ENCODE peak calls at places on chromosomes 1 and 21, in eight cellular contexts. One of them, this sample, is unnamed.

GRCh38 chr1:203167026-203167912 is 8.4 kb downstream of the MYBPH start:
- DNase-seq in Kasumi-1: no peak
- DNase-seq in HepG2: no peak
- DNase-seq in neural progenitor cell: no peak
- DNase-seq in fibroblast of mammary gland: no peak
- DNase-seq in BJ: no peak
- DNase-seq in stimulated activated CD4-positive, alpha-beta T cell treated with anti-CD3 and anti-CD28 coated beads, Interleukin-2, amount 100 ng/mL, for 4 hours: no peak
- DNase-seq in posterior cingulate gyrus: peak
- DNase-seq in this sample: no peak

GRCh38 chr1:27597511-27598216 is 6.3 kb downstream of the AHDC1 start:
- DNase-seq in stimulated activated CD4-positive, alpha-beta T cell treated with anti-CD3 and anti-CD28 coated beads, Interleukin-2, amount 100 ng/mL, for 4 hours: no peak
- DNase-seq in neural progenitor cell: no peak
- DNase-seq in HepG2: no peak
- DNase-seq in posterior cingulate gyrus: no peak
- DNase-seq in fibroblast of mammary gland: no peak
- DNase-seq in Kasumi-1: peak
- DNase-seq in BJ: no peak
- DNase-seq in this sample: peak

GRCh38 chr21:32727728-32728454 is at the start of gene SYNJ1:
- DNase-seq in Kasumi-1: peak
- DNase-seq in posterior cingulate gyrus: peak
- DNase-seq in HepG2: peak
- DNase-seq in neural progenitor cell: peak
- DNase-seq in fibroblast of mammary gland: peak
- DNase-seq in stimulated activated CD4-positive, alpha-beta T cell treated with anti-CD3 and anti-CD28 coated beads, Interleukin-2, amount 100 ng/mL, for 4 hours: peak
- DNase-seq in BJ: peak
- DNase-seq in this sample: peak

GRCh38 chr1:8078176-8078671 is 52.1 kb upstream of the ERRFI1 start:
- DNase-seq in posterior cingulate gyrus: no peak
- DNase-seq in Kasumi-1: no peak
- DNase-seq in neural progenitor cell: no peak
- DNase-seq in stimulated activated CD4-positive, alpha-beta T cell treated with anti-CD3 and anti-CD28 coated beads, Interleukin-2, amount 100 ng/mL, for 4 hours: no peak
- DNase-seq in HepG2: peak
- DNase-seq in BJ: peak
- DNase-seq in fibroblast of mammary gland: peak
- DNase-seq in this sample: peak

GRCh38 chr1:145994391-145995120 is 1.8 kb downstream of the TXNIP start:
- DNase-seq in BJ: no peak
- DNase-seq in fibroblast of mammary gland: peak
- DNase-seq in Kasumi-1: peak
- DNase-seq in stimulated activated CD4-positive, alpha-beta T cell treated with anti-CD3 and anti-CD28 coated beads, Interleukin-2, amount 100 ng/mL, for 4 hours: no peak
- DNase-seq in neural progenitor cell: no peak
- DNase-seq in posterior cingulate gyrus: no peak
- DNase-seq in HepG2: no peak
- DNase-seq in this sample: no peak

GRCh38 chr1:181972256-181972655 is 89.3 kb downstream of the ZNF648 start:
- DNase-seq in fibroblast of mammary gland: no peak
- DNase-seq in HepG2: no peak
- DNase-seq in posterior cingulate gyrus: no peak
- DNase-seq in Kasumi-1: no peak
- DNase-seq in stimulated activated CD4-positive, alpha-beta T cell treated with anti-CD3 and anti-CD28 coated beads, Interleukin-2, amount 100 ng/mL, for 4 hours: no peak
- DNase-seq in neural progenitor cell: no peak
- DNase-seq in BJ: no peak
- DNase-seq in this sample: no peak

GRCh38 chr1:75172556-75172955 is 38.4 kb downstream of the LHX8 start:
- DNase-seq in HepG2: no peak
- DNase-seq in fibroblast of mammary gland: no peak
- DNase-seq in Kasumi-1: no peak
- DNase-seq in BJ: no peak
- DNase-seq in stimulated activated CD4-positive, alpha-beta T cell treated with anti-CD3 and anti-CD28 coated beads, Interleukin-2, amount 100 ng/mL, for 4 hours: no peak
- DNase-seq in neural progenitor cell: no peak
- DNase-seq in posterior cingulate gyrus: no peak
- DNase-seq in this sample: peak

GRCh38 chr1:19563336-19564097 is 78.2 kb upstream of the CAPZB start:
- DNase-seq in HepG2: no peak
- DNase-seq in neural progenitor cell: no peak
- DNase-seq in stimulated activated CD4-positive, alpha-beta T cell treated with anti-CD3 and anti-CD28 coated beads, Interleukin-2, amount 100 ng/mL, for 4 hours: no peak
- DNase-seq in posterior cingulate gyrus: peak
- DNase-seq in Kasumi-1: no peak
- DNase-seq in fibroblast of mammary gland: peak
- DNase-seq in BJ: peak
- DNase-seq in this sample: peak

GRCh38 chr1:78005347-78005722 is 596 bp downstream of the DNAJB4 start:
- DNase-seq in HepG2: no peak
- DNase-seq in Kasumi-1: no peak
- DNase-seq in stimulated activated CD4-positive, alpha-beta T cell treated with anti-CD3 and anti-CD28 coated beads, Interleukin-2, amount 100 ng/mL, for 4 hours: no peak
- DNase-seq in posterior cingulate gyrus: no peak
- DNase-seq in fibroblast of mammary gland: no peak
- DNase-seq in BJ: no peak
- DNase-seq in neural progenitor cell: no peak
- DNase-seq in this sample: no peak

GRCh38 chr1:52602328-52603300 is at the start of gene GPX7:
- DNase-seq in BJ: no peak
- DNase-seq in fibroblast of mammary gland: peak
- DNase-seq in stimulated activated CD4-positive, alpha-beta T cell treated with anti-CD3 and anti-CD28 coated beads, Interleukin-2, amount 100 ng/mL, for 4 hours: peak
- DNase-seq in Kasumi-1: peak
- DNase-seq in posterior cingulate gyrus: peak
- DNase-seq in neural progenitor cell: peak
- DNase-seq in HepG2: no peak
- DNase-seq in this sample: peak

GRCh38 chr1:153959454-153959853 is 1.0 kb upstream of the CRTC2 start:
- DNase-seq in Kasumi-1: no peak
- DNase-seq in stimulated activated CD4-positive, alpha-beta T cell treated with anti-CD3 and anti-CD28 coated beads, Interleukin-2, amount 100 ng/mL, for 4 hours: no peak
- DNase-seq in posterior cingulate gyrus: peak
- DNase-seq in neural progenitor cell: no peak
- DNase-seq in HepG2: no peak
- DNase-seq in BJ: no peak
- DNase-seq in fibroblast of mammary gland: no peak
- DNase-seq in this sample: no peak

GRCh38 chr1:153663211-153663610 is 4.7 kb downstream of the SNAPIN start:
- DNase-seq in HepG2: no peak
- DNase-seq in fibroblast of mammary gland: peak
- DNase-seq in stimulated activated CD4-positive, alpha-beta T cell treated with anti-CD3 and anti-CD28 coated beads, Interleukin-2, amount 100 ng/mL, for 4 hours: no peak
- DNase-seq in Kasumi-1: no peak
- DNase-seq in BJ: no peak
- DNase-seq in neural progenitor cell: no peak
- DNase-seq in posterior cingulate gyrus: peak
- DNase-seq in this sample: peak

GRCh38 chr1:12745992-12746323 is at the start of gene CFAP107:
- DNase-seq in BJ: no peak
- DNase-seq in neural progenitor cell: no peak
- DNase-seq in posterior cingulate gyrus: no peak
- DNase-seq in stimulated activated CD4-positive, alpha-beta T cell treated with anti-CD3 and anti-CD28 coated beads, Interleukin-2, amount 100 ng/mL, for 4 hours: no peak
- DNase-seq in Kasumi-1: no peak
- DNase-seq in fibroblast of mammary gland: no peak
- DNase-seq in HepG2: no peak
- DNase-seq in this sample: peak

GRCh38 chr1:207050428-207050767 is 610 bp downstream of the YOD1 start:
- DNase-seq in HepG2: no peak
- DNase-seq in posterior cingulate gyrus: no peak
- DNase-seq in BJ: no peak
- DNase-seq in stimulated activated CD4-positive, alpha-beta T cell treated with anti-CD3 and anti-CD28 coated beads, Interleukin-2, amount 100 ng/mL, for 4 hours: no peak
- DNase-seq in Kasumi-1: no peak
- DNase-seq in neural progenitor cell: peak
- DNase-seq in fibroblast of mammary gland: no peak
- DNase-seq in this sample: no peak